ENCODE peak calls at places on chromosomes 11 and 22, in seven cellular contexts. W, A, I, C, S, T and D are unnamed samples.

GRCh38 chr11:107719557-107720304 is 7.9 kb upstream of the SLN start:
- DNase-seq in I (no peak), W (peak), S (peak), A (no peak), C (no peak), T (peak), D (peak)

GRCh38 chr22:44586337-44586990 is 88.4 kb upstream of the RTL6 start:
- DNase-seq in A (no peak), T (no peak), C (no peak), W (no peak), I (no peak), S (no peak), D (no peak)

GRCh38 chr11:62446091-62446490 is 27.3 kb downstream of the SCGB1A1 start:
- DNase-seq in C (no peak), I (no peak), S (no peak), T (no peak), W (no peak), A (no peak), D (no peak)

GRCh38 chr22:49620666-49621065 is 207.0 kb downstream of the BRD1 start:
- DNase-seq in C (no peak), S (no peak), T (no peak), A (no peak), W (no peak), I (no peak), D (no peak)

GRCh38 chr22:38110008-38110862 is at the start of gene BAIAP2L2:
- DNase-seq in T (no peak), S (no peak), W (no peak), A (no peak), C (peak), I (no peak), D (no peak)

GRCh38 chr22:47207846-47208554 is 445.6 kb downstream of the TBC1D22A start:
- DNase-seq in C (no peak), S (no peak), I (no peak), A (no peak), W (no peak), T (no peak), D (no peak)

GRCh38 chr22:40400173-40400572 is 29.8 kb downstream of the SGSM3 start:
- DNase-seq in A (no peak), T (no peak), C (no peak), W (no peak), S (no peak), I (no peak), D (no peak)

GRCh38 chr11:117815262-117815803 is 9.2 kb downstream of the FXYD2 start:
- DNase-seq in T (peak), S (no peak), A (no peak), I (no peak), W (no peak), C (no peak), D (no peak)

GRCh38 chr22:36365020-36365411 is 22.8 kb downstream of the MYH9 start:
- DNase-seq in S (peak), I (peak), C (peak), A (no peak), T (peak), W (peak), D (peak)

GRCh38 chr11:117814766-117815261 is 9.7 kb downstream of the FXYD2 start:
- DNase-seq in W (peak), C (peak), S (no peak), A (no peak), T (no peak), I (peak), D (no peak)

GRCh38 chr11:125063429-125064043 is 431 bp downstream of the SLC37A2 start:
- DNase-seq in C (no peak), T (no peak), S (peak), I (peak), A (no peak), W (no peak), D (no peak)

GRCh38 chr11:111983187-111983986 is 41.8 kb upstream of the DLAT start:
- DNase-seq in S (no peak), C (peak), I (peak), A (no peak), W (peak), T (peak), D (no peak)

GRCh38 chr11:102843474-102843873 is at the start of gene MMP3:
- DNase-seq in C (no peak), A (no peak), W (peak), S (peak), T (no peak), I (no peak), D (no peak)

GRCh38 chr22:41966607-41967240 is 2.5 kb upstream of the SEPTIN3 start:
- DNase-seq in C (peak), W (peak), A (peak), I (peak), T (peak), S (peak), D (peak)

GRCh38 chr22:19488884-19489843 is 9.4 kb downstream of the CDC45 start:
- DNase-seq in T (no peak), A (peak), C (no peak), I (no peak), W (no peak), S (peak), D (no peak)

GRCh38 chr11:78940500-78941225 is 366.0 kb upstream of the NARS2 start:
- DNase-seq in T (no peak), I (peak), W (no peak), S (no peak), A (no peak), C (no peak), D (no peak)

GRCh38 chr11:36509265-36509664 is 807 bp downstream of the TRAF6 start:
- DNase-seq in I (peak), C (peak), W (peak), S (peak), A (peak), T (peak), D (peak)

GRCh38 chr11:79100093-79100704 is 340.6 kb downstream of the TENM4 start:
- DNase-seq in S (peak), A (peak), I (peak), W (peak), T (peak), C (peak), D (peak)

GRCh38 chr11:74278721-74279148 is 32.7 kb downstream of the P4HA3 start:
- DNase-seq in C (peak), I (no peak), W (peak), T (no peak), S (peak), A (no peak), D (peak)

GRCh38 chr11:132858203-132858602 is 674.1 kb downstream of the OPCML start:
- DNase-seq in S (peak), A (no peak), T (no peak), C (peak), I (peak), W (peak), D (peak)

GRCh38 chr22:36331912-36332622 is 55.7 kb downstream of the MYH9 start:
- DNase-seq in T (no peak), W (peak), I (no peak), C (peak), S (peak), A (peak), D (no peak)

GRCh38 chr11:67698247-67698646 is 23.8 kb upstream of the ALDH3B2 start:
- DNase-seq in W (no peak), S (peak), I (no peak), C (no peak), T (no peak), A (no peak), D (no peak)

GRCh38 chr11:114081641-114082414 is 22.3 kb downstream of the ZBTB16 start:
- DNase-seq in W (peak), T (no peak), C (peak), I (no peak), A (no peak), S (peak), D (no peak)

GRCh38 chr22:17541476-17541875 is 21.8 kb upstream of the SLC25A18 start:
- DNase-seq in C (no peak), W (no peak), I (no peak), T (peak), A (no peak), S (no peak), D (no peak)

GRCh38 chr11:126594921-126595367 is 239.5 kb downstream of the ST3GAL4 start:
- DNase-seq in C (no peak), I (no peak), W (no peak), S (no peak), A (no peak), T (no peak), D (no peak)

GRCh38 chr22:39940757-39941305 is 19.4 kb upstream of the TMA7B start:
- DNase-seq in S (no peak), W (no peak), T (no peak), I (no peak), A (no peak), C (no peak), D (no peak)

GRCh38 chr11:63944987-63945386 is 6.2 kb downstream of the NAA40 start:
- DNase-seq in I (no peak), T (no peak), C (peak), S (peak), A (peak), W (no peak), D (no peak)

GRCh38 chr11:79236541-79236971 is 204.3 kb downstream of the TENM4 start:
- DNase-seq in W (peak), A (no peak), C (no peak), T (peak), I (peak), S (peak), D (peak)

GRCh38 chr11:33634291-33634834 is 66.3 kb downstream of the C11orf91 start:
- DNase-seq in W (peak), T (peak), A (no peak), S (peak), I (no peak), C (no peak), D (peak)

GRCh38 chr11:104650234-104650633 is 248.0 kb downstream of the CASP12 start:
- DNase-seq in S (no peak), A (no peak), T (no peak), I (peak), C (no peak), W (no peak), D (no peak)

GRCh38 chr11:106520146-106520912 is 442.9 kb downstream of the AASDHPPT start:
- DNase-seq in T (no peak), A (no peak), W (no peak), S (no peak), C (no peak), I (no peak), D (peak)
- H3K4me3 ChIP-seq in T (no peak), A (no peak), W (no peak), S (no peak), C (no peak), I (no peak), D (no peak)

DNA sequence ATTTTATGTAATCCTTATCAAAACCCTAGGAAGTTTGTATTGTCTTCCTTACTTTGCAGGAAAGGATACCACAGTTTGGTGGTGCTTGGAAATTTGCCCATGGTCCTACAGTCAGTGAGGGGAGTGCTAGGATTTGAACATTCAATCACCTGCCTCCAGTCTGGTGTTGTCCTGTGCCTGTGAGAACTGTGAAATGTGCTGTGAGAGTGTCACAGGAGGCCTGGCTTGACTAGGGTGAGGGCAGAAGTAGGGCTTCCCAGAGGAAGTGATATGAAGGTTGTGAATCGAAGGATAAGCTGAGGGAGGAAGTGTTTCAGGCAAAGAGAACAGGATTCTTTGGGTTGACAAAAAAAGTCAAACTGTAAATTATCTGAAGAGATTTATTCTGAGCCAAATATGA is 424.4 kb downstream of the TMEM135 start:
- DNase-seq in S (no peak), T (no peak), A (no peak), I (no peak), C (no peak), W (no peak), D (no peak)
- H2AFZ ChIP-seq in S (no peak), T (no peak), A (no peak), I (no peak), C (no peak), W (no peak), D (no peak)

DNA sequence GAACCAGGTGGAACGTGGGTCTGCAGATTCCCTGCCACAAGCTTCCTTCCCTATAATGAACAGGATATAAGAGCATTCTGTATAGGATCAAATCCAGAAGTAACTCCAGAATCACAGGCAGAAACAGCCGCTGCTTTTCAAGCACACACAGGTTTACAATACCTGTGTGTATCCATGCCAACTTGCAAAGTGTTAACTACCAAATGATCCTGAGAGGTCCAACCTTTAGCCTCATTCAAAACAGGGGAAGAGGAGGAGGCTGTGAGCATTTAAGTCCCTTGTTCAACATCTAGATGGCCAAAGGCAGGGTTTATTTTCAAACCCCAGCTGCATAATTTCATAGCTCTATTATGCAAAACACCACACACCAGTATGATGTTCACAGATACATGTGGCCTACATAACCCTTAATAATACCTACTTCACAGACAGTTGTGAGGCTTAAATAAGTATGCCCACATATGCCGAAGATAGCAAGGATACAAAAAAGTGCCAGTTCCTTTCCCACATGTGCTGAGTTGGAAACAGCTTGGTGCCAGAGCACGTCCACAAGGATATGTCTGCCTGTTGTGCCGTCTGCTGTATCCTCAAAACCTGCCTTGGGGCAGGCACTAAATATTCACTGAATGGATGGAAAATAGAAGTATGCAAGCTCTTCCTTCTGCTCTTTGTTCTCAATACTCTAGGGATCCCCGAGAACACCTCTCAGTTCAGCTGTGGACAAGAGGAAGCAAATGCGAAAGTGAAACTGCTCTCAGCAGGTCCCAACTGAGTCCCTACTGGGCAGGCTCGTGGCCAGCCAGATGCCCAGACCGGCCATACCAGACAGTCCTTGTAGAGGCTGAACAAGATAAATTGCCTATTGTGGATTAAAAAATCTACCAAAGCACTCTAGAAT is 66.8 kb downstream of the LARGE1 start:
- DNase-seq in C (peak), T (no peak), S (peak), A (peak), W (peak), I (peak), D (peak)
- H3K4me3 ChIP-seq in C (no peak), T (no peak), S (peak), A (peak), W (peak), I (no peak), D (peak)

GRCh38 chr11:123560001-123560400 is 94.4 kb downstream of the SCN3B start:
- DNase-seq in I (peak), W (peak), C (peak), A (peak), S (peak), T (no peak), D (no peak)
- H2AFZ ChIP-seq in I (no peak), W (peak), C (peak), A (peak), S (peak), T (no peak), D (no peak)

GRCh38 chr11:69033431-69033830 is 15.3 kb upstream of the TPCN2 start:
- DNase-seq in I (no peak), W (no peak), T (no peak), A (no peak), S (no peak), C (no peak), D (no peak)

GRCh38 chr11:69035959-69036340 is 12.8 kb upstream of the TPCN2 start:
- DNase-seq in T (no peak), A (no peak), I (no peak), W (peak), C (no peak), S (no peak), D (no peak)

GRCh38 chr11:69032833-69033232 is 15.9 kb upstream of the TPCN2 start:
- DNase-seq in T (no peak), A (no peak), I (no peak), W (no peak), C (no peak), S (no peak), D (no peak)

GRCh38 chr11:69035150-69035958 is 13.4 kb upstream of the TPCN2 start:
- DNase-seq in S (no peak), I (peak), A (no peak), W (no peak), C (no peak), T (no peak), D (no peak)

DNA sequence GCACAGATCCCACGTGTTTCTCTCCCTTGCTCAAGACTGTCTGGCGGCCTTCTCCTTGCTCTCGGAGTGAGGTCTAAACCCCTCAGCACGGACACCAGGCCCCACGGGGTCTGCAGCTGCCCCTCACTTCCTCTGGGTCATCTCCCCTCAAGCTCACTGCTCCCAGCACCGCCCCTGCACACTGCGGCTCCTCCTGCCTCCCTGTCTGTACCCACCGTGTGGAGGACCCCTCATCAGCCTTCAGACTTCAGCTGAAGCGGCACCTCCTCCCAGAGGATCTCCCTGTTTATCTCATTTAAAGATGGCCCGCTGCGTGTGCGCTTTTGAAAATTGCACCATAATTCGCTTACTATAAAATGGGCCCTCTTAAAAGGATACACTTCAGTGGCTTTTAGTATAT is 14.6 kb upstream of the TPCN2 start:
- DNase-seq in A (no peak), W (no peak), S (no peak), T (no peak), I (no peak), C (no peak), D (no peak)
- H3K4me3 ChIP-seq in A (no peak), W (no peak), S (no peak), T (no peak), I (no peak), C (no peak), D (no peak)

GRCh38 chr11:120273432-120273831 is 33.5 kb downstream of the POU2F3 start:
- DNase-seq in A (no peak), S (peak), I (no peak), T (peak), C (no peak), W (peak), D (peak)

GRCh38 chr11:120268686-120269085 is 28.7 kb downstream of the POU2F3 start:
- DNase-seq in W (no peak), C (no peak), S (no peak), T (no peak), I (no peak), A (no peak), D (no peak)

GRCh38 chr11:120272303-120272702 is 32.4 kb downstream of the POU2F3 start:
- DNase-seq in T (no peak), W (peak), I (no peak), C (no peak), S (peak), A (no peak), D (peak)

GRCh38 chr11:120270386-120270785 is 30.4 kb downstream of the POU2F3 start:
- DNase-seq in S (peak), C (no peak), T (peak), A (no peak), W (no peak), I (no peak), D (no peak)

DNA sequence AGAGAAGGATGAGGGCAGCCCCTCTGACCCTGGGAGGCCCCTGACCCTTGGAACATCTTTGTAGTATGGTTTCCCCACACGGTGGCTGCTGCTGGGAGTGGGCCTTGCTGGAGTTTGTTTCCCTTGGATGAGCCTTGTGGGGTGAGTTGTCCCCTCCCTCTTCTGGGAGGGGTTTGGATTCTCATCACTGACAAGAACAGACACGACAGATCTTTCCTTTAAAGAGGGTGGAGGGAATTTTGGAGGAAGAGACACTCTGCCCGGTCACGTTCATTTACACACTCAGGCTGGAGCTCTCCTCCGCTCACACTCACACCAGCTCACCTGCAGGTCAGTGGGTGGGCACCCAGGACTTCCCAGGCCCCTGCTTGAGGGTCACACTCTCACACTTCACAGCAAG is 31.7 kb downstream of the POU2F3 start:
- DNase-seq in S (no peak), A (no peak), W (no peak), C (no peak), I (no peak), T (no peak), D (peak)
- H2AFZ ChIP-seq in S (no peak), A (no peak), W (no peak), C (no peak), I (no peak), T (no peak), D (peak)

DNA sequence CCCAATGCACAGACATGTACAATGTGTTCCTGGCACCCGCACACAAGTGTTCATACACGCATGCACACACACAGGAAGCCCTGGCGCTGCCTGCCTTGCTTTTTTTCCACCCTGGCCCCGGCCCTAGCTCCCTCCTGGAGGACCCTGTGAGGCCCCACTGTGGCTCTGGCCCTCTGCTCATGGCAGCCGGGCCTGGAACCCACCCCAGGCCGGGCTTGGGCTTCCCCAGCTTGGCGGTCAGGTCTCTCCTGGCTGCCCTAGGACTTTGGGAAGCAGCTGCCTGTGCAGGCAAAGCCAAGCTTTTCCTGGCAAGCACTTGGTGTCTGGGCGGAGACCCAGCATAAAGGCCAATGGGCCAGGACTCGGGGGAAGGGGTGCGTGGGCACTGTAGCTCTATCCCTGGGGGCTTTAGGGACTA is 30.5 kb downstream of the CD82 start:
- DNase-seq in A (no peak), C (no peak), T (no peak), I (no peak), W (peak), S (peak), D (no peak)
- H3K4me3 ChIP-seq in A (no peak), C (no peak), T (no peak), I (no peak), W (no peak), S (no peak), D (no peak)